ENCODE peak calls at places on chromosomes 12 and 14, in four cellular contexts. R is AG08396, U is substantia nigra, D is EL. S is an unnamed sample.

GRCh38 chr12:108321688-108322087 is 17.4 kb downstream of the CMKLR1 start:
- DNase-seq in U (no peak), R (no peak), D (no peak), S (no peak)

GRCh38 chr12:68406134-68406576 is 74.0 kb upstream of the MDM1 start:
- DNase-seq in U (peak), R (peak), D (peak), S (peak)

GRCh38 chr12:121668750-121669524 is 517 bp downstream of the MORN3 start:
- DNase-seq in U (no peak), D (peak), R (peak), S (peak)

GRCh38 chr14:68843471-68844209 is 50.8 kb upstream of the ZFP36L1 start:
- DNase-seq in U (peak), D (peak), R (peak), S (peak)

GRCh38 chr14:103889313-103890051 is 38.8 kb upstream of the TDRD9 start:
- DNase-seq in D (no peak), R (no peak), U (no peak), S (peak)

GRCh38 chr12:113647048-113647447 is 175.4 kb upstream of the LHX5 start:
- DNase-seq in U (no peak), R (no peak), D (no peak), S (no peak)

GRCh38 chr12:108700833-108701450 is 30.4 kb downstream of the CORO1C start:
- DNase-seq in U (no peak), D (no peak), R (no peak), S (no peak)

GRCh38 chr12:89126712-89127111 is 225.6 kb downstream of the DUSP6 start:
- DNase-seq in D (no peak), U (no peak), R (no peak), S (peak)

GRCh38 chr14:23643533-23644194 is 7.5 kb downstream of the DHRS2 start:
- DNase-seq in U (no peak), D (no peak), R (no peak), S (peak)

S was measured in osteoblast.